ENCODE peak calls at places on chromosomes 3 and 15, in seven cellular contexts. I, O, Z, F, G, E and C are unnamed samples.

GRCh38 chr3:50194128-50194902 is 2.9 kb downstream of the GNAT1 start:
- DNase-seq in I (peak; percentile 92), O (no peak), Z (no peak), F (peak; percentile 70), G (peak; percentile 51), E (peak; percentile 78), C (peak; percentile 77)

GRCh38 chr15:61871926-61872522 is 188.2 kb downstream of the VPS13C start:
- DNase-seq in I (no peak), O (no peak), Z (peak; percentile 22), F (no peak), G (peak; percentile 40), E (no peak), C (no peak)

GRCh38 chr3:159818399-159818798 is 170.2 kb upstream of the IL12A start:
- DNase-seq in I (no peak), O (no peak), Z (no peak), F (no peak), G (no peak), E (no peak), C (no peak)

GRCh38 chr3:101913173-101913572 is 63.9 kb downstream of the NFKBIZ start:
- DNase-seq in I (no peak), O (no peak), Z (no peak), F (no peak), G (peak; percentile 65), E (no peak), C (no peak)

GRCh38 chr3:117557469-117557868 is 847.9 kb downstream of the TUSC7 start:
- DNase-seq in I (no peak), O (no peak), Z (no peak), F (no peak), G (no peak), E (no peak), C (no peak)

GRCh38 chr3:35596611-35597010 is 42.7 kb upstream of the ARPP21 start:
- DNase-seq in I (no peak), O (no peak), Z (no peak), F (no peak), G (no peak), E (no peak), C (no peak)

GRCh38 chr15:76866008-76866407 is 39.1 kb downstream of the SCAPER start:
- DNase-seq in I (no peak), O (no peak), Z (no peak), F (no peak), G (no peak), E (no peak), C (no peak)

GRCh38 chr3:14124223-14124614 is 451 bp downstream of the CHCHD4 start:
- DNase-seq in I (no peak), O (no peak), Z (peak; percentile 10), F (no peak), G (no peak), E (peak; percentile 67), C (peak; percentile 62)

GRCh38 chr3:186909078-186909853 is 21.1 kb upstream of the ST6GAL1 start:
- DNase-seq in I (no peak), O (no peak), Z (no peak), F (no peak), G (peak; percentile 30), E (no peak), C (peak; percentile 69)